ENCODE peak calls at places on chromosome 3, in nine cellular contexts. One of them, this sample, is unnamed.

GRCh38 chr3:105899528-105899927 is 30.7 kb upstream of the CBLB start:
- DNase-seq in activated CD4-positive, alpha-beta memory T cell treated with anti-CD3 and anti-CD28 coated beads, Interleukin-2, amount 10 ng/mL, durations not matched to agents 7 days and 5 days: no peak
- DNase-seq in psoas muscle: no peak
- DNase-seq in LoVo: no peak
- DNase-seq in glomerular endothelial cell: no peak
- DNase-seq in IMR-90: peak; percentile 79
- DNase-seq in aorta: no peak
- DNase-seq in thoracic aorta: no peak
- DNase-seq in astrocyte: peak; percentile 53
- DNase-seq in this sample: no peak

GRCh38 chr3:146159037-146159436 is 1.9 kb downstream of the PLOD2 start:
- DNase-seq in thoracic aorta: no peak
- DNase-seq in aorta: no peak
- DNase-seq in activated CD4-positive, alpha-beta memory T cell treated with anti-CD3 and anti-CD28 coated beads, Interleukin-2, amount 10 ng/mL, durations not matched to agents 7 days and 5 days: no peak
- DNase-seq in glomerular endothelial cell: no peak
- DNase-seq in IMR-90: no peak
- DNase-seq in astrocyte: peak; percentile 64
- DNase-seq in psoas muscle: no peak
- DNase-seq in LoVo: no peak
- DNase-seq in this sample: no peak

GRCh38 chr3:79113821-79114220 is 654.0 kb downstream of the ROBO1 start:
- DNase-seq in LoVo: no peak
- DNase-seq in glomerular endothelial cell: no peak
- DNase-seq in aorta: no peak
- DNase-seq in IMR-90: peak; percentile 4
- DNase-seq in activated CD4-positive, alpha-beta memory T cell treated with anti-CD3 and anti-CD28 coated beads, Interleukin-2, amount 10 ng/mL, durations not matched to agents 7 days and 5 days: no peak
- DNase-seq in thoracic aorta: no peak
- DNase-seq in astrocyte: peak; percentile 17
- DNase-seq in psoas muscle: no peak
- DNase-seq in this sample: no peak

GRCh38 chr3:95615592-95616310 is 1198.6 kb upstream of the EPHA6 start:
- DNase-seq in thoracic aorta: no peak
- DNase-seq in IMR-90: no peak
- DNase-seq in LoVo: no peak
- DNase-seq in psoas muscle: no peak
- DNase-seq in glomerular endothelial cell: no peak
- DNase-seq in astrocyte: no peak
- DNase-seq in activated CD4-positive, alpha-beta memory T cell treated with anti-CD3 and anti-CD28 coated beads, Interleukin-2, amount 10 ng/mL, durations not matched to agents 7 days and 5 days: no peak
- DNase-seq in aorta: no peak
- DNase-seq in this sample: no peak

GRCh38 chr3:150844484-150844883 is 60.8 kb downstream of the MINDY4B start:
- DNase-seq in LoVo: peak; percentile 20
- DNase-seq in aorta: no peak
- DNase-seq in activated CD4-positive, alpha-beta memory T cell treated with anti-CD3 and anti-CD28 coated beads, Interleukin-2, amount 10 ng/mL, durations not matched to agents 7 days and 5 days: no peak
- DNase-seq in glomerular endothelial cell: no peak
- DNase-seq in psoas muscle: no peak
- DNase-seq in astrocyte: no peak
- DNase-seq in thoracic aorta: no peak
- DNase-seq in IMR-90: no peak
- DNase-seq in this sample: no peak

GRCh38 chr3:197216169-197216860 is 82.1 kb downstream of the DLG1 start:
- DNase-seq in thoracic aorta: no peak
- DNase-seq in astrocyte: peak; percentile 82
- DNase-seq in aorta: no peak
- DNase-seq in psoas muscle: no peak
- DNase-seq in IMR-90: peak; percentile 75
- DNase-seq in activated CD4-positive, alpha-beta memory T cell treated with anti-CD3 and anti-CD28 coated beads, Interleukin-2, amount 10 ng/mL, durations not matched to agents 7 days and 5 days: no peak
- DNase-seq in LoVo: no peak
- DNase-seq in glomerular endothelial cell: peak; percentile 27
- DNase-seq in this sample: no peak

GRCh38 chr3:134253475-134254231 is 3.0 kb upstream of the RYK start:
- DNase-seq in IMR-90: no peak
- DNase-seq in psoas muscle: no peak
- DNase-seq in LoVo: no peak
- DNase-seq in glomerular endothelial cell: no peak
- DNase-seq in activated CD4-positive, alpha-beta memory T cell treated with anti-CD3 and anti-CD28 coated beads, Interleukin-2, amount 10 ng/mL, durations not matched to agents 7 days and 5 days: no peak
- DNase-seq in astrocyte: no peak
- DNase-seq in thoracic aorta: no peak
- DNase-seq in aorta: no peak
- DNase-seq in this sample: no peak

GRCh38 chr3:59469948-59470723 is 420.3 kb upstream of the CFAP20DC start:
- DNase-seq in activated CD4-positive, alpha-beta memory T cell treated with anti-CD3 and anti-CD28 coated beads, Interleukin-2, amount 10 ng/mL, durations not matched to agents 7 days and 5 days: peak; percentile 26
- DNase-seq in aorta: no peak
- DNase-seq in thoracic aorta: no peak
- DNase-seq in LoVo: no peak
- DNase-seq in IMR-90: no peak
- DNase-seq in astrocyte: peak; percentile 73
- DNase-seq in glomerular endothelial cell: no peak
- DNase-seq in psoas muscle: no peak
- DNase-seq in this sample: no peak

GRCh38 chr3:158430968-158431367 is 140.0 kb upstream of the MLF1 start:
- DNase-seq in activated CD4-positive, alpha-beta memory T cell treated with anti-CD3 and anti-CD28 coated beads, Interleukin-2, amount 10 ng/mL, durations not matched to agents 7 days and 5 days: no peak
- DNase-seq in astrocyte: peak; percentile 43
- DNase-seq in thoracic aorta: no peak
- DNase-seq in IMR-90: peak; percentile 42
- DNase-seq in glomerular endothelial cell: no peak
- DNase-seq in aorta: no peak
- DNase-seq in psoas muscle: no peak
- DNase-seq in LoVo: no peak
- DNase-seq in this sample: no peak

GRCh38 chr3:40899286-40899712 is 300.0 kb upstream of the CTNNB1 start:
- DNase-seq in glomerular endothelial cell: no peak
- DNase-seq in psoas muscle: no peak
- DNase-seq in thoracic aorta: no peak
- DNase-seq in IMR-90: no peak
- DNase-seq in astrocyte: peak; percentile 32
- DNase-seq in aorta: no peak
- DNase-seq in activated CD4-positive, alpha-beta memory T cell treated with anti-CD3 and anti-CD28 coated beads, Interleukin-2, amount 10 ng/mL, durations not matched to agents 7 days and 5 days: no peak
- DNase-seq in LoVo: no peak
- DNase-seq in this sample: no peak

GRCh38 chr3:195258449-195259145 is 12.4 kb downstream of the XXYLT1 start:
- DNase-seq in activated CD4-positive, alpha-beta memory T cell treated with anti-CD3 and anti-CD28 coated beads, Interleukin-2, amount 10 ng/mL, durations not matched to agents 7 days and 5 days: no peak
- DNase-seq in LoVo: no peak
- DNase-seq in thoracic aorta: no peak
- DNase-seq in astrocyte: no peak
- DNase-seq in glomerular endothelial cell: no peak
- DNase-seq in IMR-90: no peak
- DNase-seq in aorta: no peak
- DNase-seq in psoas muscle: no peak
- DNase-seq in this sample: no peak

GRCh38 chr3:129230311-129231019 is 18.9 kb upstream of the COPG1 start:
- DNase-seq in aorta: no peak
- DNase-seq in LoVo: peak; percentile 58
- DNase-seq in astrocyte: peak; percentile 81
- DNase-seq in activated CD4-positive, alpha-beta memory T cell treated with anti-CD3 and anti-CD28 coated beads, Interleukin-2, amount 10 ng/mL, durations not matched to agents 7 days and 5 days: peak; percentile 63
- DNase-seq in thoracic aorta: no peak
- DNase-seq in glomerular endothelial cell: peak; percentile 29
- DNase-seq in psoas muscle: no peak
- DNase-seq in IMR-90: peak; percentile 90
- DNase-seq in this sample: no peak

GRCh38 chr3:115280531-115280930 is 133.4 kb upstream of the ZBTB20 start:
- DNase-seq in psoas muscle: no peak
- DNase-seq in astrocyte: no peak
- DNase-seq in aorta: no peak
- DNase-seq in glomerular endothelial cell: no peak
- DNase-seq in LoVo: no peak
- DNase-seq in activated CD4-positive, alpha-beta memory T cell treated with anti-CD3 and anti-CD28 coated beads, Interleukin-2, amount 10 ng/mL, durations not matched to agents 7 days and 5 days: no peak
- DNase-seq in thoracic aorta: no peak
- DNase-seq in IMR-90: no peak
- DNase-seq in this sample: no peak